ENCODE peak calls at places on chromosomes 3 and 15, in nine cellular contexts. Y is bronchial epithelial cell, Q is EH, I is fibroblast of villous mesenchyme, W is WTC11, R is anterior cingulate cortex, S is mammary epithelial cell, G is HT1080, L is NCI-H774. Z is an unnamed sample.

GRCh38 chr15:31325432-31325975 is 1.1 kb upstream of the KLF13 start:
- DNase-seq in I (peak), S (no peak), R (peak), L (peak), W (peak), G (peak), Y (peak), Q (no peak), Z (no peak)

GRCh38 chr3:173938159-173938558 is 540.6 kb downstream of the NLGN1 start:
- DNase-seq in L (peak), G (peak), Q (peak), Y (peak), R (no peak), I (peak), W (no peak), S (peak), Z (no peak)

GRCh38 chr3:179452166-179452544 is 885 bp upstream of the GNB4 start:
- DNase-seq in W (no peak), Y (no peak), S (no peak), Q (peak), G (peak), L (no peak), I (peak), R (no peak), Z (no peak)

GRCh38 chr3:143603774-143604173 is 244.5 kb downstream of the SLC9A9 start:
- DNase-seq in I (no peak), S (no peak), Q (no peak), R (no peak), L (no peak), Y (no peak), W (no peak), G (no peak), Z (no peak)

GRCh38 chr3:134859341-134859740 is 64.3 kb downstream of the EPHB1 start:
- DNase-seq in L (no peak), W (no peak), Q (no peak), I (no peak), G (no peak), Y (no peak), S (no peak), R (no peak), Z (no peak)

GRCh38 chr3:102006812-102007485 is 157.6 kb downstream of the NFKBIZ start:
- DNase-seq in W (no peak), Y (peak), Q (peak), L (no peak), G (peak), I (peak), S (peak), R (no peak), Z (no peak)

GRCh38 chr3:150411971-150412370 is 3.9 kb downstream of the TSC22D2 start:
- DNase-seq in W (no peak), L (no peak), I (peak), Q (peak), S (no peak), R (no peak), Y (no peak), G (no peak), Z (no peak)

GRCh38 chr15:101528917-101529299 is 39.4 kb upstream of the PCSK6 start:
- DNase-seq in I (no peak), S (no peak), R (no peak), G (no peak), Q (no peak), W (no peak), L (no peak), Y (no peak), Z (no peak)

GRCh38 chr15:36970522-36970921 is 129.8 kb downstream of the MEIS2 start:
- DNase-seq in Y (no peak), S (no peak), W (no peak), R (no peak), Q (no peak), G (no peak), L (peak), I (peak), Z (peak)

GRCh38 chr3:173584093-173584833 is 186.7 kb downstream of the NLGN1 start:
- DNase-seq in L (no peak), I (peak), W (peak), R (no peak), S (no peak), G (peak), Y (peak), Q (peak), Z (peak)

GRCh38 chr3:97841956-97842355 is 20.1 kb downstream of the CRYBG3 start:
- DNase-seq in Q (no peak), S (no peak), R (no peak), W (no peak), L (no peak), I (no peak), Y (no peak), G (no peak), Z (no peak)

GRCh38 chr3:12447075-12447474 is 37.2 kb upstream of the TSEN2 start:
- DNase-seq in R (no peak), I (no peak), G (no peak), W (no peak), L (no peak), Y (no peak), Q (no peak), S (no peak), Z (no peak)